ENCODE peak calls at places on chromosomes 6 and 20, in four cellular contexts. T is lung, H is activated B cell treated with CpG ODN at 0.5 μM for 24 hours, G is OCI-LY7. C is an unnamed sample.

GRCh38 chr6:107578642-107579332 is 88.9 kb downstream of the SOBP start:
- DNase-seq in T (no peak), H (no peak), G (no peak), C (no peak)

GRCh38 chr6:166618866-166619761 is 7.9 kb downstream of the RPS6KA2 start:
- DNase-seq in T (no peak), H (no peak), G (no peak), C (no peak)

GRCh38 chr6:34161857-34162515 is 16.1 kb upstream of the GRM4 start:
- DNase-seq in T (no peak), H (peak; percentile 7), G (no peak), C (no peak)

GRCh38 chr6:157527471-157527907 is 146.5 kb downstream of the ZDHHC14 start:
- DNase-seq in T (no peak), H (no peak), G (peak; percentile 14), C (peak; percentile 62)

GRCh38 chr6:47512872-47513271 is 35.3 kb downstream of the CD2AP start:
- DNase-seq in T (no peak), H (no peak), G (peak; percentile 20), C (no peak)

GRCh38 chr20:24382775-24383174 is 86.7 kb upstream of the SYNDIG1 start:
- DNase-seq in T (no peak), H (no peak), G (no peak), C (no peak)

GRCh38 chr20:55375920-55376319 is 629.4 kb downstream of the CBLN4 start:
- DNase-seq in T (no peak), H (no peak), G (no peak), C (no peak)

GRCh38 chr6:169225131-169225576 is 28.5 kb downstream of the THBS2 start:
- DNase-seq in T (no peak), H (no peak), G (no peak), C (no peak)

GRCh38 chr6:31465718-31466117 is 32.2 kb upstream of the MICB start:
- DNase-seq in T (no peak), H (no peak), G (no peak), C (no peak)

GRCh38 chr6:122754191-122754731 is 25.3 kb upstream of the FABP7 start:
- DNase-seq in T (no peak), H (no peak), G (no peak), C (no peak)

GRCh38 chr6:40753939-40754448 is 166.8 kb upstream of the LRFN2 start:
- DNase-seq in T (no peak), H (no peak), G (no peak), C (no peak)

GRCh38 chr20:38497246-38497645 is 24.6 kb downstream of the RALGAPB start:
- DNase-seq in T (no peak), H (no peak), G (no peak), C (no peak)

GRCh38 chr6:25312034-25312620 is 33.0 kb downstream of the CARMIL1 start:
- DNase-seq in T (no peak), H (no peak), G (no peak), C (no peak)

GRCh38 chr6:13470240-13471140 is 16.9 kb downstream of the GFOD1 start:
- DNase-seq in T (no peak), H (no peak), G (no peak), C (no peak)

GRCh38 chr6:165574770-165575549 is 88.1 kb downstream of the PDE10A start:
- DNase-seq in T (no peak), H (no peak), G (no peak), C (no peak)

GRCh38 chr20:62452475-62453095 is 23.2 kb downstream of the GATA5 start:
- DNase-seq in T (no peak), H (no peak), G (no peak), C (no peak)

GRCh38 chr6:10655508-10656055 is 38.8 kb downstream of the C6orf52 start:
- DNase-seq in T (no peak), H (no peak), G (no peak), C (peak; percentile 42)

GRCh38 chr6:28719275-28719940 is 193.7 kb downstream of the GPX5 start:
- DNase-seq in T (no peak), H (no peak), G (peak; percentile 12), C (no peak)

GRCh38 chr20:35506872-35507638 is 22.4 kb downstream of the C20orf173 start:
- DNase-seq in T (no peak), H (no peak), G (no peak), C (no peak)

GRCh38 chr6:83633149-83633548 is 75.8 kb downstream of the SNAP91 start:
- DNase-seq in T (no peak), H (no peak), G (peak; percentile 4), C (no peak)

GRCh38 chr6:165917576-165917975 is 250.1 kb downstream of the TBXT start:
- DNase-seq in T (no peak), H (no peak), G (no peak), C (no peak)

GRCh38 chr20:34062651-34063482 is 49.2 kb downstream of the EIF2S2 start:
- DNase-seq in T (no peak), H (no peak), G (no peak), C (no peak)

GRCh38 chr20:39986231-39986904 is 702.7 kb downstream of the MAFB start:
- DNase-seq in T (peak; percentile 31), H (no peak), G (no peak), C (no peak)

GRCh38 chr6:157068691-157069228 is 254.6 kb downstream of the TMEM242 start:
- DNase-seq in T (no peak), H (no peak), G (no peak), C (peak; percentile 67)

GRCh38 chr6:32116674-32117073 is 7.5 kb upstream of the TNXB start:
- DNase-seq in T (no peak), H (no peak), G (peak; percentile 38), C (no peak)

GRCh38 chr20:55269913-55270312 is 735.4 kb downstream of the CBLN4 start:
- DNase-seq in T (no peak), H (no peak), G (no peak), C (no peak)

GRCh38 chr20:2809690-2810089 is 5.1 kb upstream of the C20orf141 start:
- DNase-seq in T (no peak), H (no peak), G (no peak), C (no peak)

GRCh38 chr20:7003598-7003997 is 236.1 kb downstream of the BMP2 start:
- DNase-seq in T (no peak), H (no peak), G (no peak), C (no peak)

GRCh38 chr6:135192256-135193174 is 11.4 kb downstream of the MYB start:
- DNase-seq in T (no peak), H (no peak), G (no peak), C (no peak)

GRCh38 chr20:53869466-53870258 is 200.7 kb downstream of the BCAS1 start:
- DNase-seq in T (peak; percentile 60), H (peak; percentile 27), G (peak; percentile 93), C (peak; percentile 48)

GRCh38 chr6:127868338-127868737 is 32.5 kb downstream of the THEMIS start:
- DNase-seq in T (no peak), H (no peak), G (no peak), C (no peak)

GRCh38 chr6:169646906-169647567 is 54.8 kb downstream of the WDR27 start:
- DNase-seq in T (peak; percentile 58), H (no peak), G (no peak), C (no peak)

GRCh38 chr6:155448823-155449789 is 6.5 kb downstream of the NOX3 start:
- DNase-seq in T (no peak), H (no peak), G (no peak), C (no peak)

GRCh38 chr6:3162067-3162497 is 4.7 kb upstream of the TUBB2A start:
- DNase-seq in T (no peak), H (no peak), G (peak; percentile 24), C (no peak)

GRCh38 chr6:3159805-3160781 is 2.7 kb upstream of the TUBB2A start:
- DNase-seq in T (no peak), H (no peak), G (peak; percentile 51), C (no peak)

GRCh38 chr6:3162565-3163247 is 5.4 kb upstream of the TUBB2A start:
- DNase-seq in T (peak; percentile 61), H (peak; percentile 70), G (peak; percentile 82), C (peak; percentile 89)

GRCh38 chr6:3152689-3153088 is 4.7 kb downstream of the TUBB2A start:
- DNase-seq in T (no peak), H (no peak), G (peak; percentile 79), C (no peak)

GRCh38 chr6:3157151-3157933 is at the start of gene TUBB2A:
- DNase-seq in T (peak; percentile 87), H (peak; percentile 91), G (peak; percentile 85), C (peak; percentile 97)
- TF ChIP-seq CTCF in T (no peak), H (no peak), G (peak; percentile 68), C (peak; percentile 38)

GRCh38 chr20:51036226-51036625 is 13.3 kb upstream of the KCNG1 start:
- DNase-seq in T (no peak), H (no peak), G (no peak), C (no peak)

GRCh38 chr20:51034461-51034860 is 11.6 kb upstream of the KCNG1 start:
- DNase-seq in T (no peak), H (no peak), G (no peak), C (no peak)

GRCh38 chr20:51034988-51035656 is 12.2 kb upstream of the KCNG1 start:
- DNase-seq in T (no peak), H (no peak), G (no peak), C (no peak)

GRCh38 chr20:51037499-51038110 is 14.7 kb upstream of the KCNG1 start:
- DNase-seq in T (no peak), H (no peak), G (no peak), C (no peak)

DNA sequence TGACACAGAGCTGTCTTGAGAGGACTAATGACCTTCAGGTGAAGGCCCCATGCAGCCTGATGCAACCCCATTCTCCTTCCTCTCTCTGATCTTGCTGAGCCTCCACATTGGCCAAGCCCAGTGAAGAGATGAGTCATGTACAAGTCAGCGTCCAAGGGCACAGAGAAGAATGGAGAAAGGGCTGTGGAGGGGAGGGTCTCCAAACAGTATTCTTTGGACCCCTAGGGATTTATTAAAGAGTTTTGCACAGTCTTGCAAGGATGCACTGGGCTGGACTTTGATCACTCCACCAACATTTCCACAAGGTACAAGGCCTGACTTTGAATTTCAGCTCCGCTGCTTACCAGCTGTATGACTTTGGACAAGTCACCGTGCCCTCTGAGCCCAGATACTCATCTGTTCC is 13.9 kb upstream of the KCNG1 start:
- DNase-seq in T (no peak), H (no peak), G (no peak), C (no peak)
- TF ChIP-seq CTCF in T (no peak), H (no peak), G (no peak), C (no peak)

GRCh38 chr6:72522735-72523141 is 99.1 kb upstream of the KCNQ5 start:
- DNase-seq in T (no peak), H (no peak), G (peak; percentile 42), C (peak; percentile 12)
- TF ChIP-seq CTCF in T (no peak), H (no peak), G (peak; percentile 69), C (peak; percentile 27)

DNA sequence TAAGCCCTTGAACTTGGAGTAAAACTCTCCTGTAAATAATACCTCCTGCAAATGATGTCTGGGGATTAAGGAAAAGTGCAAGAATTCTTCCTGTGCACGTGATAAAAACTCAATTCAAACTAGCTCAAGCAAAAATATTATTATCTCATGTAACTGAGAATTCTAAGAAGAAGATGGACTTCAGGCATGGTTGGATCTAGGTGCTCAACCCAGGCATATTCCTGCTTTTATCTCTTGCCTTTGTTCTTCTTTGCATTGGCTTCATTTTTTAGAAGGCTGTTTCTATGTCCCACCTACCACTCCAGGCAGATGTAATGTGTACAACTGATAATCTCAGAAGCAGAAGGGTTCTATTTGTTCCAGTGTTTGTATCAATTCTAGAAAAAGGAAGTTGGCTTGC is 95.8 kb downstream of the DACT2 start:
- DNase-seq in T (no peak), H (no peak), G (no peak), C (no peak)
- TF ChIP-seq CTCF in T (no peak), H (no peak), G (no peak), C (no peak)

GRCh38 chr20:44603327-44603726 is 20.9 kb downstream of the PKIG start:
- DNase-seq in T (no peak), H (no peak), G (no peak), C (no peak)
- TF ChIP-seq CTCF in T (no peak), H (no peak), G (peak; percentile 61), C (no peak)